ENCODE peak calls at places on chromosome 7, in five cellular contexts. I is tibial nerve, Y is right lobe of liver, Q is GM12892, B is erythroblast. T is an unnamed sample.

GRCh38 chr7:50647286-50647980 is 82.2 kb upstream of the DDC start:
- DNase-seq in I (no peak), Y (no peak), Q (no peak), B (no peak), T (no peak)

GRCh38 chr7:108686494-108686893 is 116.8 kb downstream of the DNAJB9 start:
- DNase-seq in I (no peak), Y (no peak), Q (no peak), B (no peak), T (no peak)

GRCh38 chr7:455110-455928 is 64.3 kb downstream of the PDGFA start:
- DNase-seq in I (peak), Y (peak), Q (no peak), B (no peak), T (no peak)

GRCh38 chr7:48300301-48300700 is 129.0 kb downstream of the ABCA13 start:
- DNase-seq in I (no peak), Y (no peak), Q (no peak), B (no peak), T (no peak)

GRCh38 chr7:78326189-78326588 is 527.6 kb downstream of the PHTF2 start:
- DNase-seq in I (no peak), Y (no peak), Q (no peak), B (no peak), T (peak)

GRCh38 chr7:101998029-101998903 is 180.8 kb downstream of the CUX1 start:
- DNase-seq in I (no peak), Y (no peak), Q (no peak), B (no peak), T (no peak)

GRCh38 chr7:7428806-7429205 is 106.9 kb downstream of the COL28A1 start:
- DNase-seq in I (no peak), Y (no peak), Q (no peak), B (no peak), T (no peak)

GRCh38 chr7:129792721-129793120 is 160.0 kb downstream of the UBE2H start:
- DNase-seq in I (no peak), Y (no peak), Q (no peak), B (no peak), T (no peak)

GRCh38 chr7:20491286-20491685 is 124.2 kb upstream of the ABCB5 start:
- DNase-seq in I (no peak), Y (no peak), Q (no peak), B (no peak), T (no peak)

GRCh38 chr7:27068316-27068715 is 27.5 kb downstream of the HOXA1 start:
- DNase-seq in I (no peak), Y (no peak), Q (no peak), B (no peak), T (no peak)

GRCh38 chr7:136677456-136678365 is 190.7 kb upstream of the CHRM2 start:
- DNase-seq in I (no peak), Y (no peak), Q (no peak), B (no peak), T (no peak)

GRCh38 chr7:157018328-157018996 is 8.0 kb upstream of the MNX1 start:
- DNase-seq in I (no peak), Y (no peak), Q (no peak), B (no peak), T (no peak)

GRCh38 chr7:5850944-5851343 is 29.7 kb upstream of the OCM start:
- DNase-seq in I (no peak), Y (no peak), Q (no peak), B (no peak), T (no peak)

GRCh38 chr7:54798569-54798968 is 39.6 kb upstream of the SEC61G start:
- DNase-seq in I (no peak), Y (no peak), Q (no peak), B (no peak), T (no peak)

GRCh38 chr7:48426966-48427555 is 255.8 kb downstream of the ABCA13 start:
- DNase-seq in I (no peak), Y (no peak), Q (no peak), B (no peak), T (peak)

GRCh38 chr7:159004411-159004810 is 140.3 kb downstream of the VIPR2 start:
- DNase-seq in I (no peak), Y (no peak), Q (no peak), B (no peak), T (no peak)

GRCh38 chr7:44574286-44574872 is 671 bp upstream of the DDX56 start:
- DNase-seq in I (no peak), Y (no peak), Q (no peak), B (no peak), T (no peak)

GRCh38 chr7:111074071-111074771 is 16.7 kb upstream of the LRRN3 start:
- DNase-seq in I (no peak), Y (no peak), Q (no peak), B (no peak), T (no peak)

GRCh38 chr7:8618441-8619070 is 185.1 kb downstream of the NXPH1 start:
- DNase-seq in I (no peak), Y (no peak), Q (no peak), B (no peak), T (no peak)

GRCh38 chr7:28889290-28889689 is 68.8 kb downstream of the TRIL start:
- DNase-seq in I (no peak), Y (no peak), Q (no peak), B (no peak), T (no peak)

GRCh38 chr7:79452495-79453265 is 787 bp downstream of the MAGI2 start:
- DNase-seq in I (peak), Y (peak), Q (no peak), B (peak), T (peak)

GRCh38 chr7:47531584-47532492 is 50.1 kb downstream of the TNS3 start:
- DNase-seq in I (no peak), Y (no peak), Q (no peak), B (no peak), T (no peak)

GRCh38 chr7:8938036-8938435 is 504.6 kb downstream of the NXPH1 start:
- DNase-seq in I (no peak), Y (no peak), Q (no peak), B (no peak), T (no peak)

GRCh38 chr7:66737667-66738066 is 2.9 kb upstream of the RABGEF1 start:
- DNase-seq in I (no peak), Y (no peak), Q (no peak), B (no peak), T (no peak)

GRCh38 chr7:33716581-33717477 is 188.5 kb upstream of the BMPER start:
- DNase-seq in I (peak), Y (no peak), Q (no peak), B (peak), T (peak)

GRCh38 chr7:5595545-5596045 is 172.0 kb upstream of the TNRC18 start:
- DNase-seq in I (no peak), Y (no peak), Q (no peak), B (peak), T (peak)

DNA sequence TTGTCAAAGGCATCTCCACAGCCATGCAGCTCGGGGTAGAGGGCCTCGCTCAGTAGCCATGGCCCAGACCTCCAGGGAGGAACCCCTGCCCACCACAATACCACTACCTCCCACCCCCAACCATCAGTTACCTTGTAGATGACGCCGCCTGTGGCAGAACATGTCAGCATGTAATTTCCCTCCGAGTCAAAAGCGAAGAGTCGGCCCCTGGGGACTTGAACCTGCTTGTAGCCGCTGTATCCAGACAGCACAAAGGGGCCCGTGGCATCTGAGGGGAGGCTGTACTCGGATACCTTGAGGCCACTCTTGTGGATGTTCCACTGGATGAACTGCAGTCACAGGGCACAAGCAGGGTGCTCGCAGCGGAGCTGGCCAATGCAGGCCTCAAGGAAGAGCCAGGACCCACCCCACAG is 16.3 kb upstream of the CYREN start:
- DNase-seq in I (no peak), Y (no peak), Q (peak), B (no peak), T (no peak)
- TF ChIP-seq POLR2A in I (no peak), Y (no peak), Q (peak), B (no peak), T (no peak)

DNA sequence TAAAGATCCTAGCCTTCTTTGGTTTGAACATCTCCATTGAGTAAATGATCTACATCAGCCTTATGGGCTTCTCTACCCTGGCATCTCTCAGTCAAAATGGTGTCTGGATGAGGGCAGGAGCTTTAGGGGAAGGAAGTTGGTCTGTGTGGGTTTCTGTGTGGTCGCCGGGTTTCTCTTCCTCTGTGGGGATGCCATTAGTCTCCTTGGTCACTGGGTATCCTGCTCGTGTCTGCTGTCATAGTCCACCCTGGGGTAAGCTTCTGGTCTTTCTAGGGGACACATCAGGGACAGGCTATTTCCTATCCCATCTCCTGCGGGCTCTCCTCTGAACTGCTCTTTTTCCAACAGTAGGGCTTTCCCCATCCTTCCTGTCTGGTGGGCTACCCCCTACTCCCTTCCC is 150.3 kb upstream of the NPY start:
- DNase-seq in I (no peak), Y (no peak), Q (no peak), B (no peak), T (no peak)
- TF ChIP-seq POLR2A in I (no peak), Y (no peak), Q (no peak), B (no peak), T (no peak)

GRCh38 chr7:11767148-11767547 is 64.8 kb downstream of the THSD7A start:
- DNase-seq in I (no peak), Y (no peak), Q (no peak), B (no peak), T (no peak)
- TF ChIP-seq POLR2A in I (no peak), Y (no peak), Q (no peak), B (no peak), T (no peak)

GRCh38 chr7:103630318-103630717 is 184.3 kb upstream of the SLC26A5 start:
- DNase-seq in I (no peak), Y (no peak), Q (no peak), B (no peak), T (no peak)
- TF ChIP-seq POLR2A in I (no peak), Y (no peak), Q (no peak), B (no peak), T (no peak)

DNA sequence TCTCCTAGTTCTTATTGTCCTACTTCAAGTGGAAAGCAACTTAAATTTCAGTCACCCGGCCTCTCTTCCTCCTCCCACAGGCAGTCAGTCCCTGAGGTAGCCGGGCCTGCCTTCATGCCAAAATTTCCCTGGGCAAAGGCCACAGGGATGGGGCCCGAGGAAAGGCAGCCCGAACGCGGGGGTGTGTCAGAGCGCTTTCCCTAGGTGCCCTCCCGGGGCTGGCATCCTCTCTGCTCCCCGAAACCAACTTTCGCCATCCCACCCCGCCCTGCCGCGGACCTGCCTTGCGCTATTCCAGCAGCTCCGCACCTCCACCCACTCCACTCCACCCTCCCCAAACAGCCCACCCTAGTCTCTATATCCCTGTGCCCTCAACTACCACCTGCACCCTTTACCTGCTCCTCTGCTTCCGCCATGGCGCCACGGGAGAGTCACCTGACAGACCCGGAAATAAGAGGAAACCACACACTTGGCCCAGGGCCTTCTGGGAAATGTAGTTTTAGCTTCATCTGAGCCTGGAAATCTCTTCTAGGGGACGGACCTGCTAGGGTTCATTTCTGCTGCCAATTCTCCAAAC is at the start of gene VPS41:
- DNase-seq in I (peak), Y (peak), Q (peak), B (peak), T (peak)
- TF ChIP-seq POLR2A in I (no peak), Y (no peak), Q (peak), B (peak), T (peak)

GRCh38 chr7:131505636-131506557 is 50.5 kb downstream of the PODXL start:
- DNase-seq in I (no peak), Y (no peak), Q (no peak), B (no peak), T (no peak)
- TF ChIP-seq POLR2A in I (no peak), Y (no peak), Q (no peak), B (no peak), T (no peak)

GRCh38 chr7:134419085-134419484 is 39.8 kb downstream of the AKR1B1 start:
- DNase-seq in I (no peak), Y (peak), Q (no peak), B (no peak), T (no peak)

GRCh38 chr7:134422646-134423045 is 36.3 kb downstream of the AKR1B1 start:
- DNase-seq in I (no peak), Y (no peak), Q (no peak), B (no peak), T (no peak)

GRCh38 chr7:134420509-134421125 is 38.3 kb downstream of the AKR1B1 start:
- DNase-seq in I (peak), Y (no peak), Q (peak), B (peak), T (peak)

GRCh38 chr7:134421998-134422397 is 36.9 kb downstream of the AKR1B1 start:
- DNase-seq in I (no peak), Y (no peak), Q (no peak), B (no peak), T (no peak)

DNA sequence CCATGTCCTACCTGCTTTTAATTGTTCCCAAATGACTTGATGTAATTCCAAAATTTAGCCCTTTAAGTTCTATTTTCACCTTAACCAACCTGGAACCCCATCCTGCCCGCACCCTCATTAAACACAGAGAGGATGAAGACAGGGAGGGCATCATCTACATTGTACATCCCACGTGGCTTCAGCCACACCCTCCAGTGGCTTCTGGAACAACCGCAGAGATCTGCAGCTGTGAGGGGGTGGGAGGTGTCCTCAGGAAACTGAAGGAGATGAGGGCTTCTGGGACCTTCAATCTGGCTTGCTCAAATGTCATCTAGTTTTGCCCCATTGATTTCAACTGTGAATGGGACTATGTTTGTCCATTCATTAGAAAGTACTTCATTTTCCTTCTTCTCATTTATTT is 39.0 kb downstream of the AKR1B1 start:
- DNase-seq in I (no peak), Y (no peak), Q (no peak), B (no peak), T (no peak)
- TF ChIP-seq POLR2A in I (no peak), Y (no peak), Q (no peak), B (no peak), T (no peak)

GRCh38 chr7:150737265-150738055 is at the start of gene GIMAP5:
- DNase-seq in I (no peak), Y (no peak), Q (no peak), B (no peak), T (no peak)
- TF ChIP-seq POLR2A in I (no peak), Y (peak), Q (peak), B (no peak), T (no peak)

GRCh38 chr7:1571261-1571650 is 1.4 kb upstream of the PSMG3 start:
- DNase-seq in I (peak), Y (no peak), Q (no peak), B (no peak), T (no peak)

GRCh38 chr7:1569016-1569415 is 816 bp downstream of the PSMG3 start:
- DNase-seq in I (no peak), Y (no peak), Q (no peak), B (peak), T (peak)

GRCh38 chr7:1572111-1572510 is 2.3 kb upstream of the PSMG3 start:
- DNase-seq in I (no peak), Y (no peak), Q (no peak), B (no peak), T (no peak)

GRCh38 chr7:1569440-1569832 is 396 bp downstream of the PSMG3 start:
- DNase-seq in I (no peak), Y (no peak), Q (no peak), B (no peak), T (no peak)

DNA sequence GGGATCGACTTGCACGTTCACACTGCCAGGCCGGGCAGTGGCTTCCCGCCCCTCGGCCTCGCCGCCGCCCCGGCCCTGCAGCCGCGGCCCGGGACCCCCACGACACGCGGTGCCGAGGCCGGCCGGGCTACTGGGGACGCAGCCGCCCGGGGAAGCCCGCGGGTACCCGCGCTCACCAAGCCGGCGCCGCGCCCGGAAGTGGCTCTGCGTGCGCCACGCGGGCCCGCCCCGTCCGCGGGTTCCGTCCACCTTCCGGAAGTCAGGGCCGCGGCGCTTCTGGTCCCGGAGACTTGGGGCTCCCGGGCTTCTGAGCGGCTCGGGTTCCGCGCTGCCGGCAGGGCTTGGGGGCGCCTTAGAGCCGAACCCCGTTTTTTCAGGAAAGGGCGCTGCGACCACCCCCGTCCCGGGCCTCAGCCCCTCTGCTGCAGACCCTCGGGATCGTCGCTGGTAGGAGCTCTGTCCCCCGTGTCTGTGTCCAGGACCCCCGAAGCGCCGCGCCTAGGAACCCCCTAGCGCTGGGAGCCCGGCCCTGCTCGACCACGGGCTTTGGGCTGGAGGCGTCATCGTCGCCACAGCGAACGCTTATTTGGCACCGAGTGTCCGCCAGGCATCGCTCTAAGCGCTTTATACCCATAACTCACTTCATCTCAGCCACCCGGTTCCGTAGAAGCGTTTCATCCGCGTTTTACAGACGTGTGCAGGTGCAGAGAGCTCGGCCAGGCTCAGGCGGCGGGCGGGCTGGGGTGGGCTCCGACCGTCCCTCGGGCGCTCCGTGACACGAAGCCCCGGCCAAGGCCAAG is at the start of gene PSMG3:
- DNase-seq in I (peak), Y (peak), Q (peak), B (peak), T (peak)
- TF ChIP-seq POLR2A in I (peak), Y (peak), Q (peak), B (peak), T (peak)

GRCh38 chr7:128112781-128113221 is 81.6 kb upstream of the LRRC4 start:
- DNase-seq in I (no peak), Y (no peak), Q (no peak), B (no peak), T (no peak)
- TF ChIP-seq POLR2A in I (no peak), Y (no peak), Q (no peak), B (no peak), T (no peak)

T was measured in H54.